ENCODE peak calls at places on chromosomes 6 and 20, in nine cellular contexts. One of them, this sample, is unnamed.

GRCh38 chr6:45420083-45420908 is 42.6 kb upstream of the SUPT3H start:
- DNase-seq in tibial artery: no peak
- DNase-seq in CD8-positive, alpha-beta T cell: peak; percentile 49
- DNase-seq in mammary epithelial cell: peak; percentile 43
- DNase-seq in H7: peak; percentile 54
- DNase-seq in Peyer's patch: no peak
- DNase-seq in A673: peak; percentile 44
- DNase-seq in upper lobe of right lung: peak; percentile 62
- DNase-seq in HCT116: no peak
- DNase-seq in this sample: peak; percentile 2

GRCh38 chr6:18147160-18147559 is 7.7 kb downstream of the TPMT start:
- DNase-seq in tibial artery: no peak
- DNase-seq in CD8-positive, alpha-beta T cell: no peak
- DNase-seq in mammary epithelial cell: peak; percentile 88
- DNase-seq in H7: no peak
- DNase-seq in Peyer's patch: no peak
- DNase-seq in A673: no peak
- DNase-seq in upper lobe of right lung: no peak
- DNase-seq in HCT116: no peak
- DNase-seq in this sample: peak; percentile 15

GRCh38 chr6:10412948-10413849 is 1.7 kb downstream of the TFAP2A start:
- DNase-seq in tibial artery: no peak
- DNase-seq in CD8-positive, alpha-beta T cell: no peak
- DNase-seq in mammary epithelial cell: peak; percentile 83
- DNase-seq in H7: peak; percentile 59
- DNase-seq in Peyer's patch: peak; percentile 50
- DNase-seq in A673: peak; percentile 55
- DNase-seq in upper lobe of right lung: peak; percentile 77
- DNase-seq in HCT116: no peak
- DNase-seq in this sample: peak; percentile 76

GRCh38 chr20:58870293-58871014 is 17.9 kb downstream of the GNAS start:
- DNase-seq in tibial artery: peak; percentile 45
- DNase-seq in CD8-positive, alpha-beta T cell: peak; percentile 54
- DNase-seq in mammary epithelial cell: peak; percentile 35
- DNase-seq in H7: peak; percentile 84
- DNase-seq in Peyer's patch: peak; percentile 69
- DNase-seq in A673: peak; percentile 69
- DNase-seq in upper lobe of right lung: peak; percentile 78
- DNase-seq in HCT116: no peak
- DNase-seq in this sample: peak; percentile 52

GRCh38 chr6:168599769-168600330 is 158.9 kb downstream of the SMOC2 start:
- DNase-seq in tibial artery: no peak
- DNase-seq in CD8-positive, alpha-beta T cell: no peak
- DNase-seq in mammary epithelial cell: no peak
- DNase-seq in H7: no peak
- DNase-seq in Peyer's patch: no peak
- DNase-seq in A673: no peak
- DNase-seq in upper lobe of right lung: no peak
- DNase-seq in HCT116: no peak
- DNase-seq in this sample: no peak

GRCh38 chr6:87756858-87757257 is 54.8 kb upstream of the AKIRIN2 start:
- DNase-seq in tibial artery: peak; percentile 32
- DNase-seq in CD8-positive, alpha-beta T cell: peak; percentile 7
- DNase-seq in mammary epithelial cell: peak; percentile 93
- DNase-seq in H7: no peak
- DNase-seq in Peyer's patch: no peak
- DNase-seq in A673: peak; percentile 17
- DNase-seq in upper lobe of right lung: no peak
- DNase-seq in HCT116: no peak
- DNase-seq in this sample: peak; percentile 87

GRCh38 chr6:36929607-36930006 is 24.9 kb upstream of the PI16 start:
- DNase-seq in tibial artery: no peak
- DNase-seq in CD8-positive, alpha-beta T cell: no peak
- DNase-seq in mammary epithelial cell: peak; percentile 7
- DNase-seq in H7: no peak
- DNase-seq in Peyer's patch: no peak
- DNase-seq in A673: peak; percentile 36
- DNase-seq in upper lobe of right lung: no peak
- DNase-seq in HCT116: no peak
- DNase-seq in this sample: peak; percentile 12

GRCh38 chr6:149614352-149614751 is 34.2 kb downstream of the KATNA1 start:
- DNase-seq in tibial artery: no peak
- DNase-seq in CD8-positive, alpha-beta T cell: no peak
- DNase-seq in mammary epithelial cell: peak; percentile 68
- DNase-seq in H7: no peak
- DNase-seq in Peyer's patch: no peak
- DNase-seq in A673: no peak
- DNase-seq in upper lobe of right lung: no peak
- DNase-seq in HCT116: no peak
- DNase-seq in this sample: no peak

GRCh38 chr20:9072741-9073310 is 3.9 kb downstream of the PLCB4 start:
- DNase-seq in tibial artery: no peak
- DNase-seq in CD8-positive, alpha-beta T cell: no peak
- DNase-seq in mammary epithelial cell: no peak
- DNase-seq in H7: peak; percentile 40
- DNase-seq in Peyer's patch: no peak
- DNase-seq in A673: no peak
- DNase-seq in upper lobe of right lung: no peak
- DNase-seq in HCT116: no peak
- DNase-seq in this sample: no peak

GRCh38 chr6:125102901-125103300 is 50.7 kb upstream of the TPD52L1 start:
- DNase-seq in tibial artery: no peak
- DNase-seq in CD8-positive, alpha-beta T cell: no peak
- DNase-seq in mammary epithelial cell: peak; percentile 66
- DNase-seq in H7: no peak
- DNase-seq in Peyer's patch: no peak
- DNase-seq in A673: no peak
- DNase-seq in upper lobe of right lung: no peak
- DNase-seq in HCT116: peak; percentile 21
- DNase-seq in this sample: peak; percentile 15

GRCh38 chr6:43771858-43772570 is 2.0 kb downstream of the VEGFA start:
- DNase-seq in tibial artery: peak; percentile 70
- DNase-seq in CD8-positive, alpha-beta T cell: no peak
- DNase-seq in mammary epithelial cell: peak; percentile 62
- DNase-seq in H7: peak; percentile 91
- DNase-seq in Peyer's patch: peak; percentile 87
- DNase-seq in A673: peak; percentile 67
- DNase-seq in upper lobe of right lung: peak; percentile 90
- DNase-seq in HCT116: no peak
- DNase-seq in this sample: peak; percentile 55

GRCh38 chr6:52672422-52673025 is 1.6 kb downstream of the TMEM14A start:
- DNase-seq in tibial artery: no peak
- DNase-seq in CD8-positive, alpha-beta T cell: no peak
- DNase-seq in mammary epithelial cell: peak; percentile 87
- DNase-seq in H7: no peak
- DNase-seq in Peyer's patch: no peak
- DNase-seq in A673: no peak
- DNase-seq in upper lobe of right lung: no peak
- DNase-seq in HCT116: peak; percentile 52
- DNase-seq in this sample: peak; percentile 61

GRCh38 chr6:156160007-156160787 is 617.0 kb upstream of the ARID1B start:
- DNase-seq in tibial artery: no peak
- DNase-seq in CD8-positive, alpha-beta T cell: no peak
- DNase-seq in mammary epithelial cell: no peak
- DNase-seq in H7: no peak
- DNase-seq in Peyer's patch: no peak
- DNase-seq in A673: no peak
- DNase-seq in upper lobe of right lung: no peak
- DNase-seq in HCT116: no peak
- DNase-seq in this sample: no peak

GRCh38 chr20:62558779-62559178 is 83.0 kb upstream of the GATA5 start:
- DNase-seq in tibial artery: no peak
- DNase-seq in CD8-positive, alpha-beta T cell: no peak
- DNase-seq in mammary epithelial cell: no peak
- DNase-seq in H7: no peak
- DNase-seq in Peyer's patch: no peak
- DNase-seq in A673: no peak
- DNase-seq in upper lobe of right lung: no peak
- DNase-seq in HCT116: no peak
- DNase-seq in this sample: no peak

DNA sequence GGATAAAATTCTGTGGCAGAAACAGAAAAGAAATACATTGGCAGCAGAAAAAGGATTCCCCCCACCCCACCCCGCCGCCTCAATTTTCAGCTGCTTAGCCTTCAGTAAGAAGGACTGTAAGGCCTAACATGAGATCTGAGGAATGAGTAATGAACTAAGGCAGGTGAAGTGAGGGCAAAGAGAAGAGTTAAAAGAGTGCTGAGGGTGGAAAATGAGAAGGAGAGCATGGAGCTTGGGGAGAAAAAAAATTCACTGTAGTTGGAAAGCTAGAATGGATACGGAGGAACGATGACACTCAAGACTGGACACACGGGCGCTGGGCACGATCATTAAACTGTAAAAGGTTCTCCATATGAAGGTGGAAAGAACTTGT is 14.6 kb downstream of the POM121L2 start:
- DNase-seq in tibial artery: no peak
- DNase-seq in CD8-positive, alpha-beta T cell: no peak
- DNase-seq in mammary epithelial cell: no peak
- DNase-seq in H7: no peak
- DNase-seq in Peyer's patch: no peak
- DNase-seq in A673: no peak
- DNase-seq in upper lobe of right lung: no peak
- DNase-seq in HCT116: no peak
- DNase-seq in this sample: no peak
- H3K27me3 ChIP-seq in tibial artery: peaks cover 78% of the 10 kb centered on the region
- H3K27me3 ChIP-seq in CD8-positive, alpha-beta T cell: peaks cover 60% of the 10 kb centered on the region
- H3K27me3 ChIP-seq in mammary epithelial cell: no peaks in the 10 kb centered on the region
- H3K27me3 ChIP-seq in H7: no peaks in the 10 kb centered on the region
- H3K27me3 ChIP-seq in Peyer's patch: no peaks in the 10 kb centered on the region
- H3K27me3 ChIP-seq in A673: no peaks in the 10 kb centered on the region
- H3K27me3 ChIP-seq in upper lobe of right lung: peaks cover 94% of the 10 kb centered on the region
- H3K27me3 ChIP-seq in HCT116: no peaks in the 10 kb centered on the region
- H3K27me3 ChIP-seq in this sample: peaks cover 4% of the 10 kb centered on the region

GRCh38 chr6:4743026-4743425 is 33.2 kb upstream of the CDYL start:
- DNase-seq in tibial artery: no peak
- DNase-seq in CD8-positive, alpha-beta T cell: no peak
- DNase-seq in mammary epithelial cell: no peak
- DNase-seq in H7: no peak
- DNase-seq in Peyer's patch: no peak
- DNase-seq in A673: no peak
- DNase-seq in upper lobe of right lung: no peak
- DNase-seq in HCT116: no peak
- DNase-seq in this sample: no peak
- H3K4me3 ChIP-seq in tibial artery: no peak overlapping the region
- H3K4me3 ChIP-seq in CD8-positive, alpha-beta T cell: no peak overlapping the region
- H3K4me3 ChIP-seq in mammary epithelial cell: no peak overlapping the region
- H3K4me3 ChIP-seq in H7: no peak overlapping the region
- H3K4me3 ChIP-seq in Peyer's patch: no peak overlapping the region
- H3K4me3 ChIP-seq in A673: no peak overlapping the region
- H3K4me3 ChIP-seq in upper lobe of right lung: no peak overlapping the region
- H3K4me3 ChIP-seq in HCT116: no peak overlapping the region
- H3K4me3 ChIP-seq in this sample: no peak overlapping the region

GRCh38 chr20:44033344-44033743 is 118.7 kb downstream of the TOX2 start:
- DNase-seq in tibial artery: no peak
- DNase-seq in CD8-positive, alpha-beta T cell: no peak
- DNase-seq in mammary epithelial cell: no peak
- DNase-seq in H7: no peak
- DNase-seq in Peyer's patch: no peak
- DNase-seq in A673: no peak
- DNase-seq in upper lobe of right lung: no peak
- DNase-seq in HCT116: no peak
- DNase-seq in this sample: no peak

GRCh38 chr20:44034965-44035635 is 120.4 kb downstream of the TOX2 start:
- DNase-seq in tibial artery: no peak
- DNase-seq in CD8-positive, alpha-beta T cell: no peak
- DNase-seq in mammary epithelial cell: no peak
- DNase-seq in H7: no peak
- DNase-seq in Peyer's patch: peak; percentile 45
- DNase-seq in A673: no peak
- DNase-seq in upper lobe of right lung: no peak
- DNase-seq in HCT116: no peak
- DNase-seq in this sample: no peak

GRCh38 chr20:44033873-44034272 is 119.2 kb downstream of the TOX2 start:
- DNase-seq in tibial artery: no peak
- DNase-seq in CD8-positive, alpha-beta T cell: no peak
- DNase-seq in mammary epithelial cell: no peak
- DNase-seq in H7: no peak
- DNase-seq in Peyer's patch: peak; percentile 19
- DNase-seq in A673: no peak
- DNase-seq in upper lobe of right lung: no peak
- DNase-seq in HCT116: no peak
- DNase-seq in this sample: no peak

GRCh38 chr20:44035924-44036323 is 121.3 kb downstream of the TOX2 start:
- DNase-seq in tibial artery: no peak
- DNase-seq in CD8-positive, alpha-beta T cell: no peak
- DNase-seq in mammary epithelial cell: no peak
- DNase-seq in H7: no peak
- DNase-seq in Peyer's patch: peak; percentile 19
- DNase-seq in A673: no peak
- DNase-seq in upper lobe of right lung: peak; percentile 47
- DNase-seq in HCT116: no peak
- DNase-seq in this sample: no peak

DNA sequence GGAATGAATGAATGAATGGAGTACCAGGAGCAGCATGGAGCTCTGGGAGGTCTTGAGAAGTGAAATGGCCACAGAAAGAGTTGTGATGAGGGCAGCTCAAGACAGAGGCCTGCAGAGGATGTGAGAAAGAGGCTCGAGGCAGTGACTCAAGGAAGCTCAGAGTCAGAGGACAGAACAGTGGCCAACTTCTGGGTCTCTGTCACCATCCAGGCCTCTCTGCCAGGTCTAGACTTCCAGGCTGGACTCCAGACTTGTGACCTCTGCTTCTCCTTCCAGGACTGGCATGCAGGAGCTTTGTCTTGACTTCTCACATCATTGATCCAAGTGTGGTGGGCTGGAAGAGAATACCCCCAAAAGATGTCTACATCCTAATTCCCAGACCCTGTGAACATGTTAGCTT is 119.8 kb downstream of the TOX2 start:
- DNase-seq in tibial artery: no peak
- DNase-seq in CD8-positive, alpha-beta T cell: no peak
- DNase-seq in mammary epithelial cell: no peak
- DNase-seq in H7: no peak
- DNase-seq in Peyer's patch: no peak
- DNase-seq in A673: no peak
- DNase-seq in upper lobe of right lung: no peak
- DNase-seq in HCT116: no peak
- DNase-seq in this sample: no peak
- H3K27me3 ChIP-seq in tibial artery: no peaks in the 10 kb centered on the region
- H3K27me3 ChIP-seq in CD8-positive, alpha-beta T cell: no peaks in the 10 kb centered on the region
- H3K27me3 ChIP-seq in mammary epithelial cell: no peaks in the 10 kb centered on the region
- H3K27me3 ChIP-seq in H7: no peaks in the 10 kb centered on the region
- H3K27me3 ChIP-seq in Peyer's patch: no peaks in the 10 kb centered on the region
- H3K27me3 ChIP-seq in A673: no peaks in the 10 kb centered on the region
- H3K27me3 ChIP-seq in upper lobe of right lung: peaks cover 5% of the 10 kb centered on the region
- H3K27me3 ChIP-seq in HCT116: no peaks in the 10 kb centered on the region
- H3K27me3 ChIP-seq in this sample: no peaks in the 10 kb centered on the region

DNA sequence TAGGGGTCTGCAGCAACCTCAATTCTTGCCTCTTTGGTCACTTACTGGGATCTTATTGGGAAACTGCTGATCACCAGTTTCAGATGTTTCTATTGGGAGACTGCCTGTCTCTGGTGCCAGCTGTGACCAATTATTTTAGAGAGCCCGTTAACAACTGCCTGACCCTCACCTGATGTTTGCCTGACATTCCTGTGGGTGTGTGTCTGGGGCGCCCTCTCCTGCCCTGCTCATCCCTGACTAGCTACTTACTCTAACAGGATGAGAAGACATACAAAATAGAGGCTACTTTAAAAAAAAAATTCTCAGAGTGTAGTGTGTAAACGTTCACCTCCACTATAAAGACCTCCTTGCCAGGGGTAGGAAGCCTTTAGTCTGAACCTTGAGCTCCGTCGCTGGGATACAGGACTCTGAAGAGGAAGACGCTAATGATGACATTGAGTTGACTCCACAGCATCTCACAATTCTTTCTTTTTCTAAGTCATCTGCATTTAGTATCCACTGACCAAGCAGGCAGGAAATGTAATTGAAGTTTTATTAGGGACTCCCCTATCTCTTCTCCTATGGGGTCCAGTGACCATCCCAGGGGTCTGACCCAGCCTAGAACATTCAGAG is 54.6 kb upstream of the DDR1 start:
- DNase-seq in tibial artery: no peak
- DNase-seq in CD8-positive, alpha-beta T cell: no peak
- DNase-seq in mammary epithelial cell: no peak
- DNase-seq in H7: no peak
- DNase-seq in Peyer's patch: no peak
- DNase-seq in A673: no peak
- DNase-seq in upper lobe of right lung: no peak
- DNase-seq in HCT116: no peak
- DNase-seq in this sample: no peak
- H3K4me3 ChIP-seq in tibial artery: no peak overlapping the region
- H3K4me3 ChIP-seq in CD8-positive, alpha-beta T cell: peak overlapping the region; percentile 91
- H3K4me3 ChIP-seq in mammary epithelial cell: no peak overlapping the region
- H3K4me3 ChIP-seq in H7: no peak overlapping the region
- H3K4me3 ChIP-seq in Peyer's patch: peak overlapping the region; percentile 37
- H3K4me3 ChIP-seq in A673: no peak overlapping the region
- H3K4me3 ChIP-seq in upper lobe of right lung: peak overlapping the region; percentile 20
- H3K4me3 ChIP-seq in HCT116: no peak overlapping the region
- H3K4me3 ChIP-seq in this sample: no peak overlapping the region

This sample was measured in MG63.